ENCODE peak calls at places on chromosomes 12 and 14, in four cellular contexts. P, N, W and X are unnamed samples.
A peak's percentile ranks its signal among the peaks of the same experiment; 100 is the strongest.

GRCh38 chr14:32696325-32697101 is 242.2 kb upstream of the NPAS3 start:
- DNase-seq in P (no peak), W (no peak), N (no peak), X (no peak)

GRCh38 chr12:132886529-132887477 is 602 bp downstream of the CHFR start:
- DNase-seq in N (peak; percentile 5), W (peak; percentile 42), P (no peak), X (no peak)

GRCh38 chr12:5500326-5500659 is 68.4 kb downstream of the NTF3 start:
- DNase-seq in P (no peak), N (no peak), W (no peak), X (no peak)

GRCh38 chr14:22095845-22096510 is 422.4 kb upstream of the OR4E1 start:
- DNase-seq in W (no peak), N (peak; percentile 7), P (no peak), X (no peak)

GRCh38 chr14:50399251-50400032 is 2.8 kb upstream of the CDKL1 start:
- DNase-seq in P (no peak), N (peak; percentile 63), W (no peak), X (peak; percentile 55)

GRCh38 chr12:112430929-112431328 is 12.2 kb downstream of the PTPN11 start:
- DNase-seq in N (no peak), W (no peak), P (peak; percentile 7), X (no peak)

GRCh38 chr12:71465794-71466193 is 26.2 kb downstream of the LGR5 start:
- DNase-seq in W (no peak), P (no peak), N (no peak), X (no peak)

GRCh38 chr12:52280319-52280795 is 5.9 kb downstream of the KRT86 start:
- DNase-seq in N (peak; percentile 98), P (no peak), W (no peak), X (no peak)

GRCh38 chr14:103185051-103186027 is 62.1 kb downstream of the TNFAIP2 start:
- DNase-seq in W (no peak), P (no peak), N (peak; percentile 60), X (no peak)

GRCh38 chr12:52279683-52280318 is 5.4 kb downstream of the KRT86 start:
- DNase-seq in P (no peak), W (no peak), N (no peak), X (no peak)

GRCh38 chr14:99729991-99730875 is 46.1 kb downstream of the CYP46A1 start:
- DNase-seq in P (peak; percentile 67), W (peak; percentile 93), N (no peak), X (peak; percentile 81)

GRCh38 chr14:20343855-20344205 is 395 bp downstream of the PARP2 start:
- DNase-seq in W (no peak), N (peak; percentile 44), P (no peak), X (no peak)

GRCh38 chr14:51873221-51873893 is 12.9 kb downstream of the GNG2 start:
- DNase-seq in N (peak; percentile 94), W (no peak), P (peak; percentile 19), X (no peak)

GRCh38 chr12:44286336-44286735 is 450.5 kb downstream of the TMEM117 start:
- DNase-seq in W (no peak), N (peak; percentile 11), P (no peak), X (no peak)

GRCh38 chr12:115383668-115384067 is 699.7 kb upstream of the TBX3 start:
- DNase-seq in N (peak; percentile 62), P (no peak), W (no peak), X (no peak)

GRCh38 chr14:90508536-90509254 is 111.9 kb downstream of the CALM1 start:
- DNase-seq in P (no peak), W (no peak), N (no peak), X (no peak)

GRCh38 chr12:6367065-6367968 is 8.0 kb downstream of the SCNN1A start:
- DNase-seq in W (no peak), P (no peak), N (peak; percentile 59), X (peak; percentile 44)

GRCh38 chr12:61848893-61849292 is 411.3 kb upstream of the USP15 start:
- DNase-seq in N (no peak), W (no peak), P (no peak), X (no peak)

GRCh38 chr14:92716131-92716530 is 32.3 kb downstream of the LGMN start:
- DNase-seq in N (no peak), W (no peak), P (no peak), X (no peak)

GRCh38 chr12:123973552-123974341 is 732 bp downstream of the ZNF664 start:
- DNase-seq in P (no peak), W (peak; percentile 41), N (no peak), X (peak; percentile 31)

GRCh38 chr12:41983394-41983793 is 161.3 kb downstream of the GXYLT1 start:
- DNase-seq in P (no peak), W (no peak), N (no peak), X (no peak)

GRCh38 chr12:58967551-58967950 is 47.2 kb upstream of the LRIG3 start:
- DNase-seq in P (no peak), N (peak; percentile 14), W (no peak), X (no peak)

GRCh38 chr12:66409195-66409871 is 107.0 kb downstream of the HELB start:
- DNase-seq in N (peak; percentile 81), W (no peak), P (peak; percentile 25), X (peak; percentile 50)

GRCh38 chr14:54325766-54326165 is 71.0 kb upstream of the CDKN3 start:
- DNase-seq in N (no peak), P (no peak), W (no peak), X (no peak)

GRCh38 chr12:96501139-96501741 is 11.9 kb downstream of the CFAP54 start:
- DNase-seq in P (no peak), N (peak; percentile 68), W (no peak), X (peak; percentile 78)

GRCh38 chr12:78418919-78419318 is 445.7 kb upstream of the SYT1 start:
- DNase-seq in W (no peak), P (no peak), N (no peak), X (no peak)

GRCh38 chr14:90140956-90141316 is 79.1 kb downstream of the KCNK13 start:
- DNase-seq in N (no peak), W (no peak), P (no peak), X (no peak)

GRCh38 chr14:69107407-69108003 is 45.4 kb downstream of the DCAF5 start:
- DNase-seq in P (no peak), N (peak; percentile 69), W (peak; percentile 19), X (peak; percentile 51)

GRCh38 chr14:92926931-92927330 is 4.0 kb downstream of the CHGA start:
- DNase-seq in N (no peak), P (no peak), W (no peak), X (no peak)

GRCh38 chr12:57208946-57209282 is 7.7 kb upstream of the NXPH4 start:
- DNase-seq in P (no peak), N (no peak), W (no peak), X (no peak)

GRCh38 chr12:57262126-57262822 is 11.3 kb upstream of the STAC3 start:
- DNase-seq in N (no peak), P (no peak), W (no peak), X (no peak)

GRCh38 chr12:93108958-93109357 is 179.9 kb upstream of the EEA1 start:
- DNase-seq in W (no peak), P (no peak), N (no peak), X (no peak)

GRCh38 chr12:47397664-47398281 is 308.1 kb downstream of the RPAP3 start:
- DNase-seq in P (no peak), W (no peak), N (peak; percentile 75), X (peak; percentile 52)

GRCh38 chr12:121748218-121748570 is 35.6 kb downstream of the TMEM120B start:
- DNase-seq in N (no peak), W (no peak), P (no peak), X (no peak)

GRCh38 chr12:54416908-54417603 is 2.0 kb downstream of the ITGA5 start:
- DNase-seq in W (no peak), P (no peak), N (peak; percentile 57), X (no peak)

GRCh38 chr12:104064842-104065441 is 611 bp downstream of the HCFC2 start:
- DNase-seq in N (peak; percentile 10), P (no peak), W (no peak), X (peak; percentile 51)

GRCh38 chr12:43835656-43836454 is at the start of gene TMEM117:
- DNase-seq in W (peak; percentile 38), P (peak; percentile 42), N (peak; percentile 52), X (peak; percentile 80)

GRCh38 chr14:85243306-85243705 is 286.6 kb upstream of the FLRT2 start:
- DNase-seq in W (no peak), N (no peak), P (no peak), X (no peak)